ENCODE peak calls at places on chromosome 14, in four cellular contexts. S, G, A and X are unnamed samples.
A peak's percentile ranks its signal among the peaks of the same experiment; 100 is the strongest.

GRCh38 chr14:24082411-24083080 is 11.2 kb downstream of the CPNE6 start:
- DNase-seq in S (no peak), G (no peak), A (no peak), X (no peak)

GRCh38 chr14:104735830-104736642 is 12.0 kb downstream of the ADSS1 start:
- DNase-seq in S (peak; percentile 60), G (no peak), A (no peak), X (no peak)

GRCh38 chr14:26017270-26017669 is 580.6 kb downstream of the NOVA1 start:
- DNase-seq in S (no peak), G (no peak), A (no peak), X (no peak)

GRCh38 chr14:21308479-21309237 is 28.8 kb downstream of the RPGRIP1 start:
- DNase-seq in S (no peak), G (peak; percentile 55), A (peak; percentile 92), X (peak; percentile 5)

GRCh38 chr14:35814371-35815005 is 5.4 kb upstream of the RALGAPA1 start:
- DNase-seq in S (peak; percentile 51), G (peak; percentile 47), A (no peak), X (peak; percentile 44)

GRCh38 chr14:52906141-52906601 is 44.7 kb downstream of the FERMT2 start:
- DNase-seq in S (no peak), G (peak; percentile 71), A (no peak), X (no peak)

GRCh38 chr14:41805633-41806032 is 199.0 kb downstream of the LRFN5 start:
- DNase-seq in S (no peak), G (no peak), A (no peak), X (no peak)

GRCh38 chr14:24481622-24482324 is 26.3 kb downstream of the CMA1 start:
- DNase-seq in S (peak; percentile 77), G (peak; percentile 44), A (peak; percentile 70), X (no peak)

GRCh38 chr14:49623941-49624806 is 3.6 kb downstream of the MGAT2 start:
- DNase-seq in S (no peak), G (no peak), A (no peak), X (no peak)

GRCh38 chr14:87231336-87232026 is 761.5 kb downstream of the GALC start:
- DNase-seq in S (no peak), G (no peak), A (no peak), X (no peak)

GRCh38 chr14:96693252-96693820 is 103.8 kb upstream of the VRK1 start:
- DNase-seq in S (no peak), G (no peak), A (no peak), X (no peak)

GRCh38 chr14:89965839-89966238 is 10.1 kb downstream of the TDP1 start:
- DNase-seq in S (no peak), G (no peak), A (no peak), X (no peak)

GRCh38 chr14:47040490-47040889 is 388.9 kb upstream of the RPL10L start:
- DNase-seq in S (no peak), G (peak; percentile 31), A (no peak), X (no peak)

GRCh38 chr14:101134851-101135486 is 231.4 kb upstream of the RTL1 start:
- DNase-seq in S (no peak), G (no peak), A (no peak), X (no peak)

GRCh38 chr14:89767861-89768268 is 186.7 kb downstream of the EFCAB11 start:
- DNase-seq in S (peak; percentile 40), G (peak; percentile 43), A (no peak), X (no peak)

GRCh38 chr14:72629534-72629933 is 264.4 kb downstream of the DPF3 start:
- DNase-seq in S (no peak), G (no peak), A (no peak), X (no peak)

GRCh38 chr14:50762001-50762930 is 68.7 kb downstream of the NIN start:
- DNase-seq in S (no peak), G (no peak), A (no peak), X (no peak)

GRCh38 chr14:73238941-73239340 is 1.6 kb downstream of the PAPLN start:
- DNase-seq in S (peak; percentile 25), G (no peak), A (no peak), X (no peak)

GRCh38 chr14:99958380-99958779 is 106.8 kb upstream of the EVL start:
- DNase-seq in S (no peak), G (no peak), A (no peak), X (no peak)

GRCh38 chr14:76349993-76350392 is 25.9 kb upstream of the ESRRB start:
- DNase-seq in S (no peak), G (no peak), A (no peak), X (no peak)

GRCh38 chr14:87883750-87884149 is 109.2 kb downstream of the GALC start:
- DNase-seq in S (no peak), G (no peak), A (no peak), X (no peak)

GRCh38 chr14:96267336-96267735 is 11.3 kb downstream of the BDKRB1 start:
- DNase-seq in S (peak; percentile 95), G (no peak), A (no peak), X (peak; percentile 87)

GRCh38 chr14:71324767-71325272 is 417.6 kb downstream of the PCNX1 start:
- DNase-seq in S (no peak), G (no peak), A (no peak), X (peak; percentile 86)

GRCh38 chr14:74509587-74510210 is 16.1 kb downstream of the ISCA2 start:
- DNase-seq in S (no peak), G (no peak), A (no peak), X (no peak)
- TF ChIP-seq POLR2AphosphoS5 in S (no peak), G (no peak), A (no peak), X (no peak)

DNA sequence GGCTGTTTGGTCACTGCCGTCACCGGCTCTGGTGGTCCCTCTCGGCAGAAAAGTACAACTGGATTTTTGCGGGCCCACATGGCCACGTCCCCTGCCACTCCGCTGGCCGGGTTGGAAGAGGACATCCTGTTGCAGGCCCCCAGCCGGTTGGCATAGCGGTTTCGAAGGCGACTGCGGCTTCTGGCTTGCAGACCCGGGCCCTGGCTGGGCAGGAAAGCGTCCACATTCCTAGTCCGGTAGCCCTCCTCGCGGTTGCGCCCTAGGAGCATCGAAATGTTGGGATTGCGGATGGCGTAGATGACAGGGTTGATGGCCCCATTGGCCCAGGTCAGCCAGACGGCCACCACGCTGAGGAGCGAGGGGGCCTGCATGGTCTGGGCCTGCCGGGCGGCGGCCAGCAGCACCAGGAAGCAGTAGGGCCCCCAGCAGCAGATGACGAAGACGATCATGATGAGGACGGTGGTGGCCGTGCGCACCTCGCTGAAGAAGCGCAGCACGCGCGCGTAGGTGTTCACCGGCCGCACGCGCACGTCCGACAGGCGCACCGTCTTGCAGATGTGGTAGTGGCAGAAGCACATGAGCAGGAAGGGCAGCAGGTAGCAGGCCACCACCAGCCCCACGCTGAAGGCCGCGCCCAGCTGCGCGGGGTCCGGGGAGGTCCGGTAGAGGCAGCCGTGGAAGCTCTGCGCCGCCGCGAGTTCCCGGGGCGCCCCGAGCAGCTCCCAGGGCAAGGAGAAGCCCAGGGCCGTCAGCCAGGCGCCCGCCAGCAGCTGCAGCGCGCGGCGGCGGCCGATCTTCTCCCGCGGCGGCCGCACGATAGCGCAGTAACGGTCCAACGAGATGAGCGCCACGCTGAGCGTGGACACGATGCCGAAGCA is 1.2 kb downstream of the GPR135 start:
- DNase-seq in S (peak; percentile 80), G (no peak), A (no peak), X (no peak)
- H3K4me3 ChIP-seq in S (peak overlapping the region; percentile 51), G (no peak overlapping the region), A (peak overlapping the region; percentile 53), X (no peak overlapping the region)

GRCh38 chr14:31380106-31380505 is 40.2 kb downstream of the HEATR5A start:
- DNase-seq in S (no peak), G (no peak), A (no peak), X (no peak)
- H3K9ac ChIP-seq in S (no peak overlapping the region), G (no peak overlapping the region), A (no peak overlapping the region), X (no peak overlapping the region)

GRCh38 chr14:92651793-92652382 is 96.5 kb downstream of the LGMN start:
- DNase-seq in S (no peak), G (no peak), A (no peak), X (no peak)
- TF ChIP-seq POLR2AphosphoS5 in S (no peak), G (no peak), A (no peak), X (no peak)

GRCh38 chr14:66496911-66497310 is 10.7 kb downstream of the CCDC196 start:
- DNase-seq in S (no peak), G (no peak), A (no peak), X (no peak)
- H3K4me3 ChIP-seq in S (no peak overlapping the region), G (no peak overlapping the region), A (no peak overlapping the region), X (no peak overlapping the region)

DNA sequence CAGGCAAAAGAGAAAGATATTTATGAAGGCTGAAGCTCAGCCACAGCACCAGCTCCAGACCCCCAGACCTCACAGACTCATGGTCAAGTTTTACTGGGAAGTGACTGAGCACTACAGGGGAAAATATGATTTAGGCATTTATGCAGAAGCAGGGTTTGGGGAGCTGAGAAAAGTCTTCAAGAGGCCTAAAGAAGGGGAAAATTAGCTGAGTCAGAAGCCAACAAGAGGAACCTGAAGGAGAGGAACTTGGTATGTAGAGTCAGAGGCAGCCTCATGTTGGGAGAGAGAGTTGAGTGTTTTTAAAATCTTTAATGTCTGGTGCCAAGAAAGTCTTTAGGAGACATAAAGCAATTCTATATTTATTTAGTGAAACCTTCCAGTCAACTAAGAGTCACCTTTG is 63.0 kb downstream of the FOS start:
- DNase-seq in S (no peak), G (no peak), A (no peak), X (no peak)
- H3K9ac ChIP-seq in S (no peak overlapping the region), G (no peak overlapping the region), A (no peak overlapping the region), X (peak overlapping the region; percentile 40)